ENCODE peak calls at places on chromosomes 2 and 18, in seven cellular contexts. J is CD8-positive, alpha-beta T cell; I is mucosa of descending colon; K is vagina; L is GM23248; R is tibial nerve; F is HL-60. H is an unnamed sample.

GRCh38 chr2:154307007-154307406 is 391.5 kb upstream of the KCNJ3 start:
- DNase-seq in J (no peak), I (no peak), K (no peak), L (no peak), R (no peak), F (no peak), H (no peak)

GRCh38 chr2:56107486-56107885 is 76.3 kb upstream of the CCDC85A start:
- DNase-seq in J (no peak), I (no peak), K (no peak), L (no peak), R (no peak), F (no peak), H (no peak)

GRCh38 chr18:22250591-22250996 is 81.2 kb downstream of the GATA6 start:
- DNase-seq in J (no peak), I (peak; percentile 59), K (no peak), L (peak; percentile 42), R (no peak), F (no peak), H (no peak)

GRCh38 chr2:197286805-197287595 is 23.6 kb downstream of the ANKRD44 start:
- DNase-seq in J (no peak), I (no peak), K (no peak), L (peak; percentile 96), R (peak; percentile 38), F (no peak), H (no peak)

GRCh38 chr2:201730651-201731280 is 32.3 kb upstream of the MPP4 start:
- DNase-seq in J (no peak), I (no peak), K (no peak), L (no peak), R (no peak), F (no peak), H (no peak)

GRCh38 chr2:224085246-224085645 is 46.2 kb upstream of the SERPINE2 start:
- DNase-seq in J (no peak), I (no peak), K (no peak), L (peak; percentile 87), R (no peak), F (no peak), H (no peak)

GRCh38 chr18:44731866-44732555 is 51.3 kb downstream of the SETBP1 start:
- DNase-seq in J (no peak), I (no peak), K (no peak), L (peak; percentile 66), R (no peak), F (no peak), H (no peak)

GRCh38 chr2:234293973-234294372 is 202.9 kb downstream of the ARL4C start:
- DNase-seq in J (no peak), I (no peak), K (no peak), L (no peak), R (no peak), F (no peak), H (no peak)

GRCh38 chr2:33529771-33530481 is 53.5 kb downstream of the RASGRP3 start:
- DNase-seq in J (no peak), I (no peak), K (no peak), L (peak; percentile 98), R (no peak), F (no peak), H (no peak)

GRCh38 chr2:88739985-88740600 is 48.6 kb downstream of the RPIA start:
- DNase-seq in J (peak; percentile 60), I (no peak), K (no peak), L (peak; percentile 65), R (peak; percentile 47), F (peak; percentile 42), H (peak; percentile 65)

GRCh38 chr2:236177604-236177966 is 9.4 kb upstream of the GBX2 start:
- DNase-seq in J (no peak), I (no peak), K (no peak), L (peak; percentile 75), R (no peak), F (no peak), H (peak; percentile 82)

GRCh38 chr2:24513672-24514071 is 22.6 kb downstream of the NCOA1 start:
- DNase-seq in J (no peak), I (no peak), K (no peak), L (peak; percentile 6), R (no peak), F (no peak), H (no peak)

GRCh38 chr2:24513266-24513665 is 22.2 kb downstream of the NCOA1 start:
- DNase-seq in J (no peak), I (no peak), K (no peak), L (peak; percentile 46), R (no peak), F (no peak), H (no peak)

GRCh38 chr2:24512404-24512803 is 21.4 kb downstream of the NCOA1 start:
- DNase-seq in J (no peak), I (no peak), K (no peak), L (peak; percentile 4), R (no peak), F (no peak), H (no peak)

GRCh38 chr2:24511894-24512293 is 20.8 kb downstream of the NCOA1 start:
- DNase-seq in J (no peak), I (no peak), K (no peak), L (no peak), R (no peak), F (no peak), H (no peak)

GRCh38 chr2:24512836-24513235 is 21.8 kb downstream of the NCOA1 start:
- DNase-seq in J (no peak), I (no peak), K (no peak), L (peak; percentile 35), R (no peak), F (no peak), H (no peak)
- H3K4me3 ChIP-seq in J (no peak overlapping the region), I (no peak overlapping the region), K (no peak overlapping the region), L (no peak overlapping the region), R (no peak overlapping the region), F (no peak overlapping the region), H (no peak overlapping the region)

GRCh38 chr2:118848381-118849225 is 1.2 kb upstream of the EN1 start:
- DNase-seq in J (no peak), I (no peak), K (no peak), L (no peak), R (no peak), F (no peak), H (no peak)

GRCh38 chr2:118849226-118850170 is 2.0 kb upstream of the EN1 start:
- DNase-seq in J (no peak), I (no peak), K (no peak), L (no peak), R (no peak), F (no peak), H (no peak)

GRCh38 chr2:118846667-118847446 is 591 bp downstream of the EN1 start:
- DNase-seq in J (no peak), I (no peak), K (no peak), L (peak; percentile 83), R (no peak), F (no peak), H (no peak)

GRCh38 chr2:118845843-118846666 is 1.4 kb downstream of the EN1 start:
- DNase-seq in J (no peak), I (no peak), K (no peak), L (peak; percentile 77), R (no peak), F (no peak), H (no peak)

DNA sequence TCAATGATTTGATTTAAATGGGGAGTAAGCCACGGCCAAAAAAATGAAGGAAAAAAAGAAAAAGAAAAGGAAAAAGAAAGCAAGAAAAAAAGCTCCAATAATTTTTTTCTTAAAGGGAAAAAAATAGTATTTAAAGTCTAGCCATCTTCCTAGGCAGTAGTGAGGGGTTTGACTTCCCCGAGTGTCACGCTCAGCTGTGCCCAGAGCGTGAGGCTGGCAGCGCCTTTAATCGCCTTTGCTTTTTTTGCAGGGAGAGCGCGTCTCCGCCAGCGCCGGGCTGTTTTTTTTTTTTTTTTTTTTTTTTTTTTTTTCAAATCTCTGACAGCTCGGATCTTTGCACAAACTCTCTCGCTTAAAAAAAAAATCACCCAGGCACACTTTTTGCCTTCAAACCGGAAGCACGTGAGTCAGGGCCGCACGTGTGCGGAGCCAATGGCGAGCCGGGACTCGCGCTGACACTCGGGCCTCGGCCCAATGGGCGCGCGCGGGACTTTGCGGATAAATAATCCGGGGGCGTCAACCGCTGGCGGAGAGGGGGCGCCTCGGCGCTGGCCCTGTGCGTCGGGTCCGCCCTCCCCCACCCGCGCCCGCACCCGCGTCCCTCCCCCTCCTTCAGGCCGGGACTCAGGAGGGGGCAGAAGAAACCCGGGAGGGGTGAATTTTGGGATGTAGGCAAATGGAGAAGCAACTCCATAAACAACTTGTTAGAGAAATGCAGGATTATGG is at the start of gene EN1:
- DNase-seq in J (no peak), I (no peak), K (no peak), L (peak; percentile 98), R (no peak), F (no peak), H (no peak)
- H3K4me3 ChIP-seq in J (no peak within 1 kb of the TSS), I (no peak within 1 kb of the TSS), K (peak within 1 kb of the TSS; percentile 51), L (peak within 1 kb of the TSS; percentile 86), R (no peak within 1 kb of the TSS), F (no peak within 1 kb of the TSS), H (no peak within 1 kb of the TSS)

GRCh38 chr2:179037807-179038206 is 12.1 kb downstream of the CCDC141 start:
- DNase-seq in J (no peak), I (no peak), K (no peak), L (no peak), R (no peak), F (no peak), H (no peak)

GRCh38 chr2:179036353-179036905 is 13.5 kb downstream of the CCDC141 start:
- DNase-seq in J (no peak), I (no peak), K (no peak), L (no peak), R (no peak), F (no peak), H (no peak)

DNA sequence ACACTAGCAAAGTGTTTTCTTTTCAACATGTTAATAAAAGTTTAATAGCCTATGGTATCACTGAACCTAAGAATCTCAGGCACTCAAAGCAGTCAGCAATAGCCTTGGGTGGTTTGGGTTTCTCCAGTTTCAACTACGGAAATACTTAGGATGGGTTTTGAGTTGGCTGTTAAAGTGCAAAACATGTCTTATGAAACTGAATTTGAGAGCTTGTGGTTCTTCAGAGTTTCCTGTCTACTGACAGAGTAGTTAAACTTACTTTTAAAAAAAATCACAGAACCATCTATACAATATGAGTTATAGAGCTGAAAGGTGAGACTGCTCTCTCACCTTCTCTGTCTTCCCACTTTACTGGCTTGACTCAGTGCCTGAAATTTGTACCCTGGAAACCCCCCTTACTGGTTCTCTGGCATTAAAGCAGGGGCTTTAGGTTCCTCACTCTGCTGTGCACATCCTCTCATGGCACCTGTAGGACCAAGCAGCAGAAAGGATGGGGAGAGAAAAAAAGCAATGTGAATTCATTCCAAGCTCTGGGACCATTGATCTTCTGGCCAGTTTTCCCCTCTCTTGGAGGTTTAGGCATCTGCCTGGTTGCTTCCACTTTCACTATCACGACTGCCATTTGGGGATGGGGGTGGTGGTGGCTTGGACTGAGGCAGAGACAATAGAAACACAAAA is 18.1 kb downstream of the CCDC141 start:
- DNase-seq in J (no peak), I (no peak), K (no peak), L (peak; percentile 59), R (no peak), F (no peak), H (no peak)
- H3K4me3 ChIP-seq in J (peak overlapping the region; percentile 25), I (no peak overlapping the region), K (no peak overlapping the region), L (no peak overlapping the region), R (no peak overlapping the region), F (no peak overlapping the region), H (no peak overlapping the region)

DNA sequence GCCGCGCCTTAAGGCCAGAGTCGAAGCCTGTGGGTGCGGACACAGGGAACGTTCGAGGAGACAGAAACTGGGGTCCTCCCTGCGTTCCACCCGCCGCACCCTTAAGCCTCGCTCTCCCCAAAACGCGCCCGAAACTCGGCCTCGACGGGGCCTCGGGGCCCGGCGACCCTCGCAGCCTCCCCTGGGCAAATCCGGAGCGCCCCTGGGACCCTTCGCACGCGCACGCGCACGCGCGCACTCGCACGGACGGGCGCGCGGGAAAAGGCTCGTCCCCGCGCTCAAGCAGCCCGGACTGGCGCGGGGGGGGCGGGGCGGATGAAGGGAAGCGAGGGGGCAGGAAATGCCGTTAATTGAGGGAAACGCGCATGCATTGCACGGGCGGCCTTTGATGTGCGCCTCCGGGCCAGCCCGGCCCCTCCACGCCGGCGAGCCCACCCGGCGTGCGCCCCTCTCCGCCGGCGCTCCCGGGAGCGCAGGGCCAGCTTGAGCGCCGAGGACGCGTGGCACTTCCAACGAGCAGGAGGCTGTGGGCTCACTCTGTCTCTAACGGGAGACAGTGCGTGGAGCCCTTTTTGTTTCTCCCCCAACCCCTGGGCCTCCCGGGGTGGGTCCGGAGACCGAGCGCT is 5.4 kb upstream of the SALL3 start:
- DNase-seq in J (no peak), I (no peak), K (peak; percentile 67), L (no peak), R (no peak), F (no peak), H (peak; percentile 81)
- H3K4me3 ChIP-seq in J (no peak overlapping the region), I (no peak overlapping the region), K (peak overlapping the region; percentile 50), L (no peak overlapping the region), R (no peak overlapping the region), F (no peak overlapping the region), H (peak overlapping the region; percentile 73)